ENCODE peak calls at places on chromosome 16, in five cellular contexts. Y, T, R, Q and D are unnamed samples.

GRCh38 chr16:48041861-48042435 is 113.8 kb downstream of the ABCC12 start:
- DNase-seq in Q (no peak), T (no peak), R (no peak), Y (no peak), D (no peak)

GRCh38 chr16:84504420-84505248 is at the start of gene MEAK7:
- DNase-seq in Q (peak; percentile 99), R (peak; percentile 99), Y (peak; percentile 98), T (peak; percentile 100), D (peak; percentile 95)

GRCh38 chr16:56506941-56507340 is 12.9 kb downstream of the BBS2 start:
- DNase-seq in Y (no peak), T (no peak), Q (no peak), R (no peak), D (peak; percentile 36)

GRCh38 chr16:78844682-78845081 is 745.2 kb downstream of the WWOX start:
- DNase-seq in Q (no peak), Y (no peak), T (no peak), R (no peak), D (no peak)

GRCh38 chr16:17072104-17072503 is 398.7 kb downstream of the XYLT1 start:
- DNase-seq in R (no peak), Y (no peak), Q (no peak), T (no peak), D (no peak)

GRCh38 chr16:31471875-31472558 is at the start of gene TGFB1I1:
- DNase-seq in Q (no peak), R (peak; percentile 89), T (peak; percentile 60), Y (peak; percentile 71), D (peak; percentile 59)

GRCh38 chr16:48526058-48526957 is 83.7 kb downstream of the N4BP1 start:
- DNase-seq in Y (no peak), R (no peak), Q (peak; percentile 60), T (peak; percentile 80), D (no peak)

GRCh38 chr16:56513972-56514371 is 5.9 kb downstream of the BBS2 start:
- DNase-seq in R (no peak), Y (peak; percentile 70), Q (peak; percentile 69), T (peak; percentile 56), D (peak; percentile 29)

GRCh38 chr16:77585379-77585778 is 136.9 kb upstream of the NUDT7 start:
- DNase-seq in Q (no peak), Y (peak; percentile 92), R (no peak), T (no peak), D (no peak)

GRCh38 chr16:78421244-78421661 is 321.8 kb downstream of the WWOX start:
- DNase-seq in R (no peak), T (no peak), Y (no peak), Q (no peak), D (no peak)

GRCh38 chr16:75139498-75139897 is 8.8 kb upstream of the ZFP1 start:
- DNase-seq in Q (no peak), R (no peak), T (peak; percentile 46), Y (no peak), D (no peak)

GRCh38 chr16:526181-527014 is 1.1 kb upstream of the CAPN15 start:
- DNase-seq in T (no peak), Q (peak; percentile 75), R (peak; percentile 82), Y (no peak), D (no peak)

GRCh38 chr16:85401917-85402766 is 211.0 kb upstream of the GSE1 start:
- DNase-seq in Y (no peak), Q (peak; percentile 1), T (peak; percentile 14), R (peak; percentile 49), D (no peak)

GRCh38 chr16:25089346-25089745 is 22.2 kb upstream of the LCMT1 start:
- DNase-seq in Y (no peak), R (no peak), Q (no peak), T (peak; percentile 65), D (no peak)

GRCh38 chr16:89923640-89924297 is 627 bp downstream of the TUBB3 start:
- DNase-seq in Y (no peak), Q (no peak), T (no peak), R (peak; percentile 66), D (no peak)

GRCh38 chr16:28977703-28978641 is 3.4 kb downstream of the SPNS1 start:
- DNase-seq in T (peak; percentile 28), R (no peak), Y (no peak), Q (peak; percentile 15), D (no peak)

GRCh38 chr16:48612621-48613020 is 2.6 kb upstream of the N4BP1 start:
- DNase-seq in T (no peak), Y (no peak), R (no peak), Q (no peak), D (no peak)

GRCh38 chr16:25553711-25554436 is 137.9 kb upstream of the HS3ST4 start:
- DNase-seq in Y (no peak), T (no peak), R (no peak), Q (no peak), D (no peak)

GRCh38 chr16:5447734-5448133 is 350.1 kb upstream of the EEF2KMT start:
- DNase-seq in T (no peak), R (no peak), Y (no peak), Q (no peak), D (no peak)

GRCh38 chr16:86100205-86101134 is 201.5 kb downstream of the IRF8 start:
- DNase-seq in R (no peak), T (no peak), Y (no peak), Q (no peak), D (peak; percentile 71)

GRCh38 chr16:84369938-84370627 is 1.7 kb downstream of the ATP2C2 start:
- DNase-seq in Y (no peak), R (no peak), Q (no peak), T (peak; percentile 79), D (no peak)

GRCh38 chr16:46884513-46885293 is 541 bp downstream of the GPT2 start:
- DNase-seq in Q (peak; percentile 64), T (no peak), R (no peak), Y (no peak), D (no peak)

DNA sequence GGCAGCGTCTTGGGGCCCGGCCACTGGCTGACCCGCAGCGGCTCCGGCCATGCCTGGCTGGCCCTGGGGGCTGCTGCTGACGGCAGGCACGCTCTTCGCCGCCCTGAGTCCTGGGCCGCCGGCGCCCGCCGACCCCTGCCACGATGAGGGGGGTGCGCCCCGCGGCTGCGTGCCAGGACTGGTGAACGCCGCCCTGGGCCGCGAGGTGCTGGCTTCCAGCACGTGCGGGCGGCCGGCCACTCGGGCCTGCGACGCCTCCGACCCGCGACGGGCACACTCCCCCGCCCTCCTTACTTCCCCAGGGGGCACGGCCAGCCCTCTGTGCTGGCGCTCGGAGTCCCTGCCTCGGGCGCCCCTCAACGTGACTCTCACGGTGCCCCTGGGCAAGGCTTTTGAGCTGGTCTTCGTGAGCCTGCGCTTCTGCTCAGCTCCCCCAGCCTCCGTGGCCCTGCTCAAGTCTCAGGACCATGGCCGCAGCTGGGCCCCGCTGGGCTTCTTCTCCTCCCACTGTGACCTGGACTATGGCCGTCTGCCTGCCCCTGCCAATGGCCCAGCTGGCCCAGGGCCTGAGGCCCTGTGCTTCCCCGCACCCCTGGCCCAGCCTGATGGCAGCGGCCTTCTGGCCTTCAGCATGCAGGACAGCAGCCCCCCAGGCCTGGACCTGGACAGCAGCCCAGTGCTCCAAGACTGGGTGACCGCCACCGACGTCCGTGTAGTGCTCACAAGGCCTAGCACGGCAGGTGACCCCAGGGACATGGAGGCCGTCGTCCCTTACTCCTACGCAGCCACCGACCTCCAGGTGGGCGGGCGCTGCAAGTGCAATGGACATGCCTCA is 773 bp downstream of the NTN3 start:
- DNase-seq in Y (no peak), T (no peak), Q (no peak), R (peak; percentile 63), D (no peak)
- H3K4me3 ChIP-seq in Y (no peak overlapping the region), T (peak overlapping the region; percentile 11), Q (no peak overlapping the region), R (peak overlapping the region; percentile 31), D (peak overlapping the region; percentile 37)

GRCh38 chr16:11349599-11350276 is 4.5 kb downstream of the RMI2 start:
- DNase-seq in Q (peak; percentile 68), R (peak; percentile 65), Y (no peak), T (peak; percentile 62), D (no peak)

GRCh38 chr16:11347831-11348230 is 2.6 kb downstream of the RMI2 start:
- DNase-seq in Q (no peak), T (no peak), R (peak; percentile 27), Y (no peak), D (no peak)

GRCh38 chr16:11348737-11349598 is 3.7 kb downstream of the RMI2 start:
- DNase-seq in R (peak; percentile 10), T (no peak), Q (no peak), Y (no peak), D (no peak)

GRCh38 chr16:11353158-11353557 is 7.9 kb downstream of the RMI2 start:
- DNase-seq in T (no peak), R (no peak), Y (no peak), Q (no peak), D (no peak)

GRCh38 chr16:11350531-11351335 is 5.5 kb downstream of the RMI2 start:
- DNase-seq in Y (no peak), Q (no peak), T (no peak), R (peak; percentile 18), D (peak; percentile 56)
- TF ChIP-seq CTCF in Y (no peak), Q (no peak), T (no peak), R (no peak), D (no peak)

GRCh38 chr16:1532771-1533170 is 695 bp upstream of the TMEM204 start:
- DNase-seq in R (peak; percentile 60), Y (no peak), T (no peak), Q (no peak), D (no peak)

GRCh38 chr16:1532081-1532760 is 1.2 kb upstream of the TMEM204 start:
- DNase-seq in T (no peak), Y (no peak), Q (peak; percentile 58), R (peak; percentile 89), D (no peak)

GRCh38 chr16:1533443-1533951 is at the start of gene TMEM204:
- DNase-seq in Y (peak; percentile 46), R (peak; percentile 89), T (peak; percentile 41), Q (peak; percentile 55), D (peak; percentile 32)

GRCh38 chr16:1535391-1536291 is 2.2 kb downstream of the TMEM204 start:
- DNase-seq in Q (no peak), R (peak; percentile 66), T (no peak), Y (no peak), D (no peak)

DNA sequence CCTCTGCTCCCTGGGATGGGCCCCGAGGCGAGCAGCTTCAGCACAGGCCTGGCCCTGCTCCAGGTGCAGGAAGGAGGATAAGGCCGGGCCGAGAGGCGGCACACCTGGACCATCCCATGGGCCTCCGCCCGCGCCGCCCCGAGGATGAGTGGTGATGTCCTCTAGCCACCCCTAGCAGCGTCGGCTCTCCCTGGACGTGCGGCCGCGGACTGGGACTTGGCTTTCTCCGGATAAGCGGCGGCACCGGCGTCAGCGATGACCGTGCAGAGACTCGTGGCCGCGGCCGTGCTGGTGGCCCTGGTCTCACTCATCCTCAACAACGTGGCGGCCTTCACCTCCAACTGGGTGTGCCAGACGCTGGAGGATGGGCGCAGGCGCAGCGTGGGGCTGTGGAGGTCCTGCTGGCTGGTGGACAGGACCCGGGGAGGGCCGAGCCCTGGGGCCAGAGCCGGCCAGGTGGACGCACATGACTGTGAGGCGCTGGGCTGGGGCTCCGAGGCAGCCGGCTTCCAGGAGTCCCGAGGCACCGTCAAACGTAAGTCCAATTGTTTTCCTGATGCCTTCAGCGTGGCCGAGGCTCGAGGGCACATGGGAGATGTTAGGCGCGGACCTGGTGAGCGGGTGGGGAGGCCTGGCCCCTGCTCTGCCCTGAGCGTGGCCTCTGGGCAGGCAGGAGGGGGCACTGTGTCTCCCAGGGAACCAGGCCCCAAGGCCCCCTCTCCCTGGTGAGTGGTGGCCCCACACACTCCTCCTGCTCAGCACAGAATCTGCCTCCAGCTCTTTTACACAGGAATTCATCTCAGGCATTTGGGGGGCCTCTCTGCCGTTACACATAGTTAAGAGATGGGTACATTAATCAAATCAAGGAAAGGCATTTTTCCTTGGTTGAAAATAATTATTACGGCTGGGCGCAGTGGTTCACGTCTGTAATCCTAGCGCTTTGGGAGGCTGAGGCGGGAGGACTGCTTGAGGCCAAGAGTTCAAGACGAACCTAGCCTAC is 855 bp downstream of the TMEM204 start:
- DNase-seq in Y (no peak), R (peak; percentile 67), Q (no peak), T (no peak), D (no peak)
- H3K4me3 ChIP-seq in Y (peak overlapping the region; percentile 56), R (peak overlapping the region; percentile 90), Q (no peak overlapping the region), T (peak overlapping the region; percentile 42), D (peak overlapping the region; percentile 56)

GRCh38 chr16:82580293-82580900 is 46.4 kb upstream of the CDH13 start:
- DNase-seq in Q (peak; percentile 9), R (no peak), Y (no peak), T (peak; percentile 27), D (no peak)
- TF ChIP-seq CTCF in Q (no peak), R (peak; percentile 43), Y (peak; percentile 58), T (no peak), D (peak; percentile 13)